ENCODE peak calls at places on chromosomes 6 and 20, in five cellular contexts. L is epithelial cell of esophagus; T is brain microvascular endothelial cell; N is CD4-positive, alpha-beta memory T cell; H is hepatocyte. F is an unnamed sample.

GRCh38 chr6:112298021-112298745 is 43.8 kb upstream of the LAMA4 start:
- DNase-seq in L (no peak), T (peak), N (no peak), H (peak), F (no peak)

GRCh38 chr6:44390158-44390683 is 2.7 kb downstream of the CDC5L start:
- DNase-seq in L (no peak), T (no peak), N (no peak), H (no peak), F (no peak)

GRCh38 chr20:16528078-16528477 is 45.2 kb downstream of the KIF16B start:
- DNase-seq in L (peak), T (peak), N (no peak), H (peak), F (no peak)

GRCh38 chr6:161882196-161882595 is 608.3 kb upstream of the AGPAT4 start:
- DNase-seq in L (no peak), T (no peak), N (no peak), H (no peak), F (no peak)

GRCh38 chr6:4180653-4181255 is 45.4 kb upstream of the ECI2 start:
- DNase-seq in L (peak), T (no peak), N (no peak), H (no peak), F (peak)

GRCh38 chr6:142412241-142412640 is 110.4 kb downstream of the ADGRG6 start:
- DNase-seq in L (no peak), T (no peak), N (no peak), H (no peak), F (no peak)

GRCh38 chr20:32365560-32365959 is 7.4 kb downstream of the ASXL1 start:
- DNase-seq in L (no peak), T (no peak), N (no peak), H (no peak), F (no peak)

GRCh38 chr20:52104546-52105044 is 87.0 kb downstream of the ZFP64 start:
- DNase-seq in L (peak), T (peak), N (no peak), H (peak), F (no peak)

GRCh38 chr6:395432-396125 is 4.0 kb downstream of the IRF4 start:
- DNase-seq in L (no peak), T (no peak), N (no peak), H (no peak), F (no peak)

GRCh38 chr6:397604-398003 is 6.1 kb downstream of the IRF4 start:
- DNase-seq in L (no peak), T (no peak), N (no peak), H (no peak), F (no peak)

GRCh38 chr6:397056-397455 is 5.5 kb downstream of the IRF4 start:
- DNase-seq in L (no peak), T (no peak), N (no peak), H (no peak), F (no peak)

GRCh38 chr6:394641-395289 is 3.2 kb downstream of the IRF4 start:
- DNase-seq in L (no peak), T (no peak), N (no peak), H (no peak), F (no peak)

GRCh38 chr6:396126-396520 is 4.6 kb downstream of the IRF4 start:
- DNase-seq in L (no peak), T (no peak), N (no peak), H (no peak), F (no peak)
- H3K4me3 ChIP-seq in L (no peak), T (no peak), N (no peak), H (no peak), F (no peak)

DNA sequence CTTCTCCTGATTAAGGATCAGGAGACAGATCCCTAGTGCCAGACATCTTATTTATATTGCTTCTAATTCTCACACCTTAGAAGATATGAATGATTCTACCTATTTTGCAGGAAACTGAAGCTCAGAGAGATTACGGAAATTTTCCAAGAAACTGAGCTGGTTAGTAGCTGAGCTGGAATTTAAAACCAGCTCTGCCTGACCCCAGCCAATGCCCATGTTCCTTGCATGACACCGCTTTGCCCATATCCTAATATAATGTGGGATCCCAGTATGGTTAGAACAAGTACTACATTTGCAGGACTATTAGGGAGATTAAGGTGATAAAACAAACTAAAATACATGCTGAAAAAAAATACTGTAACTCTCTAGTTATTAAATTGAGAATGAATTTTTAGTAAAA is 1.9 kb downstream of the TMEM30A start:
- DNase-seq in L (peak), T (no peak), N (no peak), H (no peak), F (no peak)
- H3K4me3 ChIP-seq in L (peak), T (peak), N (no peak), H (peak), F (no peak)

GRCh38 chr20:57620999-57621398 is 773 bp upstream of the ZBP1 start:
- DNase-seq in L (no peak), T (no peak), N (no peak), H (no peak), F (peak)

GRCh38 chr20:57619053-57619831 is 984 bp downstream of the ZBP1 start:
- DNase-seq in L (no peak), T (no peak), N (peak), H (no peak), F (peak)

GRCh38 chr20:57621426-57622200 is 1.4 kb upstream of the ZBP1 start:
- DNase-seq in L (peak), T (no peak), N (no peak), H (no peak), F (no peak)

GRCh38 chr20:57618766-57619052 is 1.5 kb downstream of the ZBP1 start:
- DNase-seq in L (no peak), T (no peak), N (no peak), H (no peak), F (no peak)

DNA sequence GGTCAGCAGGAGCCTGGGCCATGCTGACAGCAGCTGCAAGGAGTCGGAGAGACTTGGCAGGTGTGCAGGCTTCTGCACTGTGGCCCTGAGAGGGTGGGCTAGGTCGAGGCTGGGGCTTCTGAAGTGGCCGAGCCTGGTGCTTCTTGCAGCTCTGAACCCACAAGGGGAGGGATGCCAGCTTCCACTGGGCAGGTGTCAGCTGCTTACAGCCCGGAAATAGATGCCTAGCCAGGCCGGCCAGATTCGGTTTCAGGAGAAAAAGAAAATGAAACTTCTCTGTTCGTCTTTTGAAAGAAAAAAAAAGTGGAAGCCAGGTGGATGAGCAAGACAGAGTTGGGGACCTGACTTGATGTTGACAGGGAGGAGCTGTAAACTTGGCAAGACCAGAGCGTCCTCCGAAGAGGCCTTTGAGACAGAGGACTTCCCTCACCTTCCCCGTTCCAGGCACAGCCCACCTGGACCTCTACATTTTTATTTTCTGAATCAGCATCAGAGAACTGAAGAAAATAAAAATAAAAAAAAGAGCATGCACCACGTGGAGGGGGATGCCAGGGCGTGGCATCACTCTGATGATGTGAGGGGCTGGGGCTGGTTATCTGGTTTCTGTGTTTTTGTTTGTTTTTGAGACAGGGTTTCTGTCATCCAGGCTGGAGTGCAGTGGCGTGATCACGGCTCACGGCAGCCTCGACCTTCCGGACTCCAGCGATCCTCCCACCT is at the start of gene ZBP1:
- DNase-seq in L (no peak), T (no peak), N (peak), H (no peak), F (peak)
- H3K4me3 ChIP-seq in L (no peak), T (no peak), N (peak), H (no peak), F (peak)

GRCh38 chr6:81387163-81387562 is 365.3 kb downstream of the TENT5A start:
- DNase-seq in L (no peak), T (no peak), N (no peak), H (no peak), F (no peak)
- H3K4me3 ChIP-seq in L (no peak), T (no peak), N (no peak), H (no peak), F (no peak)

GRCh38 chr6:108157234-108157971 is 8.4 kb upstream of the NR2E1 start:
- DNase-seq in L (no peak), T (no peak), N (no peak), H (no peak), F (no peak)
- H3K4me3 ChIP-seq in L (no peak), T (no peak), N (peak), H (no peak), F (no peak)

GRCh38 chr6:18350728-18351127 is 36.4 kb upstream of the RNF144B start:
- DNase-seq in L (peak), T (no peak), N (no peak), H (no peak), F (no peak)

GRCh38 chr6:18350271-18350670 is 36.9 kb upstream of the RNF144B start:
- DNase-seq in L (peak), T (no peak), N (no peak), H (no peak), F (no peak)

GRCh38 chr6:18352842-18353241 is 34.3 kb upstream of the RNF144B start:
- DNase-seq in L (peak), T (no peak), N (no peak), H (no peak), F (no peak)

GRCh38 chr6:18352001-18352400 is 35.1 kb upstream of the RNF144B start:
- DNase-seq in L (no peak), T (no peak), N (no peak), H (no peak), F (no peak)

DNA sequence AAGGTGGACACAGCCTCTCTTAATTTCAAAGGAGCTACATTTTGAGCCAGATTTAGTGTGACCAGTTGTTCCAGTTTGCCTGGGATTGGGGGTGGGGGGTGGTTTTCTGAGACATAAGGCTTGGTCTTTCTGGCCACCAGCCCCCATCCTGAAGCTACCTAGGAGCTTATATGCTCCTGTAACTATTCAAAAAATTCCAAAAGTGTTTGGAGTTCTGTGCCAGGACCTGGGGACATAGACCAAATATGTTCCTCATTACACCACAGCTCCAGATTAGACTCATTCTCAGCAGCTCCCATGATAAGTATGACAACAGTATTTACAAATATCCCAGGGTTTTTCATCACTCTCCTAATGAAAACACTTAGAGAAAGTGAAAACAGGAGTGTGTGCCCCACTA is 37.8 kb upstream of the RNF144B start:
- DNase-seq in L (peak), T (no peak), N (no peak), H (no peak), F (no peak)
- H3K4me3 ChIP-seq in L (no peak), T (no peak), N (no peak), H (no peak), F (no peak)

GRCh38 chr6:41639556-41640371 is 1.5 kb downstream of the MDFI start:
- DNase-seq in L (no peak), T (no peak), N (no peak), H (peak), F (no peak)
- H3K4me3 ChIP-seq in L (peak), T (peak), N (no peak), H (peak), F (no peak)

F was measured in Jurkat, Clone E6-1.